ENCODE peak calls at places on chromosomes 2 and 18, in ten cellular contexts. Y is tibial artery; C is upper lobe of left lung; R is CD4-positive, alpha-beta T cell; K is PC-9; Z is CD8-positive, alpha-beta T cell; X is H1; N is upper lobe of right lung; B is psoas muscle; V is testis. T is an unnamed sample.

GRCh38 chr2:203580846-203581245 is 45.7 kb upstream of the RAPH1 start:
- DNase-seq in X (no peak), R (no peak), V (no peak), C (no peak), Y (no peak), Z (no peak), B (no peak), K (no peak), N (no peak), T (no peak)

GRCh38 chr2:66001538-66001937 is 433.4 kb upstream of the MEIS1 start:
- DNase-seq in Z (no peak), Y (no peak), K (no peak), C (no peak), V (no peak), X (no peak), B (no peak), R (no peak), N (no peak), T (no peak)

GRCh38 chr2:37555457-37555856 is 116.0 kb downstream of the CDC42EP3 start:
- DNase-seq in B (no peak), X (no peak), Y (no peak), N (no peak), R (no peak), C (no peak), Z (no peak), K (no peak), V (no peak), T (no peak)

GRCh38 chr18:74994502-74995403 is 214.2 kb downstream of the PTGR3 start:
- DNase-seq in Z (no peak), X (no peak), K (peak), C (no peak), N (no peak), R (no peak), V (no peak), Y (no peak), B (no peak), T (peak)

GRCh38 chr2:54482725-54483124 is 26.6 kb downstream of the SPTBN1 start:
- DNase-seq in R (no peak), B (peak), Z (no peak), V (no peak), K (peak), X (no peak), C (no peak), N (no peak), Y (peak), T (no peak)

GRCh38 chr2:240992572-240993291 is 5.7 kb upstream of the SNED1 start:
- DNase-seq in R (no peak), C (peak), Z (no peak), V (peak), N (no peak), Y (peak), B (peak), K (no peak), X (peak), T (no peak)

GRCh38 chr2:5172923-5173322 is 519.3 kb upstream of the SOX11 start:
- DNase-seq in C (no peak), Y (no peak), V (no peak), X (no peak), Z (no peak), R (no peak), K (no peak), B (no peak), N (no peak), T (no peak)

GRCh38 chr18:11498821-11499220 is 110.6 kb upstream of the SLC35G4 start:
- DNase-seq in C (no peak), X (no peak), K (no peak), Y (no peak), B (no peak), V (no peak), R (no peak), Z (no peak), N (no peak), T (no peak)

GRCh38 chr2:17869128-17869527 is 9.3 kb upstream of the KCNS3 start:
- DNase-seq in N (no peak), R (no peak), B (no peak), Z (no peak), K (no peak), C (no peak), V (no peak), X (no peak), Y (no peak), T (peak)

GRCh38 chr18:13183790-13184189 is 34.8 kb upstream of the LDLRAD4 start:
- DNase-seq in K (no peak), X (no peak), V (peak), Z (no peak), Y (no peak), B (no peak), C (no peak), N (no peak), R (no peak), T (no peak)

GRCh38 chr18:63177822-63178525 is 141.6 kb downstream of the BCL2 start:
- DNase-seq in V (no peak), R (no peak), Z (no peak), K (no peak), C (no peak), N (no peak), Y (no peak), X (no peak), B (peak), T (no peak)

GRCh38 chr2:199603748-199604291 is 146.1 kb upstream of the SATB2 start:
- DNase-seq in Y (no peak), C (peak), Z (no peak), X (peak), V (no peak), K (no peak), R (no peak), B (peak), N (peak), T (no peak)

GRCh38 chr18:45014047-45014501 is 333.4 kb downstream of the SETBP1 start:
- DNase-seq in K (peak), V (no peak), Y (peak), Z (no peak), B (no peak), X (no peak), C (no peak), R (no peak), N (no peak), T (peak)

GRCh38 chr2:180614776-180615175 is 365.6 kb upstream of the UBE2E3 start:
- DNase-seq in K (no peak), X (no peak), Y (no peak), Z (no peak), C (no peak), B (no peak), V (no peak), N (no peak), R (no peak), T (no peak)

GRCh38 chr2:134564549-134564948 is 154.3 kb downstream of the TMEM163 start:
- DNase-seq in B (no peak), V (no peak), X (no peak), Y (no peak), R (no peak), C (no peak), K (no peak), N (no peak), Z (no peak), T (no peak)

GRCh38 chr2:182616471-182617393 is 99.3 kb upstream of the DNAJC10 start:
- DNase-seq in Y (no peak), C (no peak), K (peak), N (no peak), X (no peak), B (no peak), V (no peak), R (no peak), Z (no peak), T (no peak)

GRCh38 chr18:29512761-29513160 is 1335.8 kb upstream of the CDH2 start:
- DNase-seq in C (no peak), X (no peak), B (no peak), R (no peak), V (no peak), N (no peak), Z (no peak), K (no peak), Y (no peak), T (no peak)

GRCh38 chr2:96891591-96892333 is 21.9 kb upstream of the SEMA4C start:
- DNase-seq in B (no peak), R (peak), Z (peak), X (no peak), V (no peak), C (no peak), Y (peak), K (no peak), N (peak), T (no peak)

GRCh38 chr18:11996190-11996754 is 15.0 kb downstream of the IMPA2 start:
- DNase-seq in C (no peak), R (no peak), K (no peak), Y (no peak), X (no peak), V (no peak), Z (no peak), B (peak), N (no peak), T (no peak)

GRCh38 chr18:11741505-11742145 is 52.6 kb downstream of the GNAL start:
- DNase-seq in V (no peak), R (no peak), Z (no peak), K (no peak), Y (no peak), B (no peak), X (no peak), N (no peak), C (no peak), T (peak)

GRCh38 chr2:203705184-203705583 is 1.3 kb upstream of the CD28 start:
- DNase-seq in R (peak), C (no peak), N (no peak), K (no peak), X (no peak), V (no peak), Y (no peak), B (no peak), Z (peak), T (no peak)

GRCh38 chr2:64112016-64112415 is 32.2 kb downstream of the PELI1 start:
- DNase-seq in N (no peak), Y (no peak), Z (no peak), R (no peak), X (no peak), C (no peak), B (no peak), V (no peak), K (no peak), T (no peak)

GRCh38 chr2:185245806-185246205 is 492.8 kb upstream of the FSIP2 start:
- DNase-seq in K (no peak), R (no peak), V (no peak), N (no peak), Y (no peak), X (no peak), C (no peak), Z (no peak), B (no peak), T (no peak)

GRCh38 chr2:231128541-231128940 is 3.7 kb upstream of the HTR2B start:
- DNase-seq in X (no peak), C (no peak), K (no peak), R (no peak), Y (no peak), N (no peak), V (no peak), B (no peak), Z (no peak), T (no peak)

GRCh38 chr2:25618676-25619075 is 54.7 kb downstream of the DTNB start:
- DNase-seq in K (no peak), N (no peak), B (no peak), Z (no peak), V (no peak), C (no peak), Y (no peak), R (no peak), X (no peak), T (peak)

GRCh38 chr2:122081743-122082142 is 326.3 kb downstream of the TSN start:
- DNase-seq in R (no peak), N (no peak), Z (no peak), C (no peak), V (no peak), K (no peak), Y (no peak), X (no peak), B (no peak), T (no peak)

GRCh38 chr2:98891591-98891990 is 44.4 kb downstream of the CRACDL start:
- DNase-seq in Y (no peak), X (no peak), K (no peak), R (no peak), B (no peak), V (no peak), Z (no peak), N (no peak), C (no peak), T (no peak)

GRCh38 chr2:40367652-40368051 is 84.2 kb downstream of the SLC8A1 start:
- DNase-seq in Y (no peak), X (no peak), Z (no peak), C (no peak), N (no peak), V (no peak), R (no peak), B (no peak), K (no peak), T (no peak)

GRCh38 chr18:48263913-48264506 is 145.2 kb downstream of the ZBTB7C start:
- DNase-seq in V (no peak), N (no peak), Y (no peak), X (no peak), C (no peak), B (no peak), Z (no peak), K (no peak), R (no peak), T (no peak)

GRCh38 chr2:39584283-39584972 is 81.3 kb upstream of the TMEM178A start:
- DNase-seq in N (no peak), X (no peak), R (no peak), B (no peak), Z (no peak), Y (no peak), C (no peak), K (no peak), V (no peak), T (no peak)

GRCh38 chr2:126657636-126658315 is 1.8 kb downstream of the GYPC start:
- DNase-seq in V (peak), X (peak), Z (peak), Y (peak), C (peak), N (peak), B (peak), K (peak), R (peak), T (peak)
- TF ChIP-seq CTCF in V (no peak), X (no peak), Z (no peak), Y (peak), C (peak), N (peak), B (no peak), K (no peak), R (no peak), T (no peak)

GRCh38 chr2:55885129-55885943 is 38.2 kb downstream of the EFEMP1 start:
- DNase-seq in V (no peak), Z (no peak), X (no peak), K (peak), R (no peak), B (no peak), N (no peak), C (no peak), Y (no peak), T (peak)

GRCh38 chr2:55880416-55881143 is 43.0 kb downstream of the EFEMP1 start:
- DNase-seq in C (no peak), B (no peak), N (no peak), Y (no peak), K (no peak), X (no peak), V (no peak), R (no peak), Z (no peak), T (no peak)

GRCh38 chr2:55883339-55883738 is 40.2 kb downstream of the EFEMP1 start:
- DNase-seq in C (no peak), B (no peak), Z (no peak), R (no peak), N (no peak), X (no peak), K (no peak), Y (no peak), V (peak), T (no peak)

GRCh38 chr2:55885944-55886281 is 37.7 kb downstream of the EFEMP1 start:
- DNase-seq in C (no peak), V (no peak), N (no peak), X (no peak), Y (no peak), Z (no peak), R (no peak), K (no peak), B (no peak), T (no peak)

GRCh38 chr2:55883829-55884228 is 39.8 kb downstream of the EFEMP1 start:
- DNase-seq in Z (no peak), K (no peak), V (no peak), C (no peak), B (no peak), Y (no peak), R (no peak), X (no peak), N (no peak), T (no peak)
- H3K27ac ChIP-seq in Z (no peak), K (peak), V (no peak), C (no peak), B (no peak), Y (peak), R (no peak), X (no peak), N (no peak), T (no peak)

GRCh38 chr2:159987136-159987535 is 75.3 kb downstream of the PLA2R1 start:
- DNase-seq in R (no peak), B (no peak), Y (no peak), V (no peak), X (no peak), K (no peak), C (no peak), Z (no peak), N (no peak), T (no peak)

GRCh38 chr2:159995038-159995437 is 67.4 kb downstream of the PLA2R1 start:
- DNase-seq in R (no peak), V (no peak), C (no peak), Y (no peak), Z (no peak), B (no peak), K (no peak), N (no peak), X (no peak), T (no peak)

GRCh38 chr2:159984034-159984433 is 78.4 kb downstream of the PLA2R1 start:
- DNase-seq in Y (no peak), Z (no peak), B (no peak), N (no peak), K (no peak), V (no peak), X (no peak), C (no peak), R (no peak), T (no peak)

GRCh38 chr2:159988412-159988970 is 73.9 kb downstream of the PLA2R1 start:
- DNase-seq in Z (no peak), K (no peak), X (no peak), R (no peak), V (no peak), Y (no peak), B (no peak), N (no peak), C (no peak), T (no peak)

GRCh38 chr2:159989249-159989648 is 73.2 kb downstream of the PLA2R1 start:
- DNase-seq in X (no peak), Z (no peak), K (no peak), Y (no peak), R (no peak), N (no peak), V (no peak), B (no peak), C (no peak), T (no peak)
- TF ChIP-seq CTCF in X (peak), Z (no peak), K (no peak), Y (no peak), R (no peak), N (no peak), V (no peak), B (no peak), C (no peak), T (no peak)

DNA sequence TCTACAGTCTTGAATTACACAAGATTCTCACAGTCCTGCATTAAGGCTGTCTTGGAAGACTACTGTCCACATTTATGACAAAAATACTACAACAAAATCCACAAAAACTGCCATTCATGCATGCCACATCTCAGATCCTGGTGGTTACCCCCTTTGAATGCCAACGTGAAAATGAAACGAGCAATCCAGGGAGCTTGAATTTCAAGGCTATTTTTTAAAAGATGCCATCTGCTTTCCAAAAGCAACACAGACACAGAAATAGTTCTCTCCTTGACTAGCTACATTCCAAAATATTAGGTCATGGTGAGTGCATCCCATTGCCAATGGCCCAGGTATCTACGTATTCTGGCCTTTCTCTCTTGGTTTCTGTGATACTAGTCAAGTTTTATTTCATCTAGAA is 36.3 kb downstream of the IRS1 start:
- DNase-seq in C (no peak), V (no peak), K (no peak), Y (no peak), B (no peak), R (no peak), N (no peak), Z (no peak), X (no peak), T (no peak)
- H3K27ac ChIP-seq in C (no peak), V (no peak), K (no peak), Y (no peak), B (peak), R (no peak), N (no peak), Z (no peak), X (no peak), T (no peak)

GRCh38 chr2:111185496-111186022 is 64.8 kb downstream of the BCL2L11 start:
- DNase-seq in Z (no peak), K (no peak), C (peak), V (peak), N (peak), X (no peak), B (peak), R (no peak), Y (peak), T (no peak)

GRCh38 chr2:111188681-111189080 is 68.0 kb downstream of the BCL2L11 start:
- DNase-seq in Z (no peak), B (no peak), R (no peak), X (peak), C (no peak), Y (no peak), N (no peak), K (no peak), V (no peak), T (no peak)

GRCh38 chr2:111184725-111185495 is 64.2 kb downstream of the BCL2L11 start:
- DNase-seq in N (no peak), K (no peak), R (no peak), C (no peak), V (no peak), B (no peak), Z (no peak), X (no peak), Y (peak), T (no peak)

GRCh38 chr2:111186123-111186715 is 65.5 kb downstream of the BCL2L11 start:
- DNase-seq in V (no peak), Y (peak), N (no peak), K (no peak), X (no peak), C (no peak), Z (no peak), R (no peak), B (no peak), T (no peak)

GRCh38 chr2:111186933-111187332 is 66.2 kb downstream of the BCL2L11 start:
- DNase-seq in Y (no peak), X (no peak), K (no peak), V (no peak), Z (no peak), R (no peak), C (no peak), N (no peak), B (no peak), T (no peak)
- TF ChIP-seq CTCF in Y (no peak), X (peak), K (no peak), V (no peak), Z (no peak), R (no peak), C (no peak), N (no peak), B (no peak), T (no peak)